ENCODE peak calls at places on chromosome 1, in eight cellular contexts. One of them, this sample, is unnamed.

GRCh38 chr1:29520571-29521437 is 284.5 kb downstream of the PTPRU start:
- DNase-seq in omental fat pad: no peak
- DNase-seq in H9: peak; percentile 21
- DNase-seq in thyroid gland: no peak
- DNase-seq in lower leg skin: peak; percentile 61
- DNase-seq in heart right ventricle: no peak
- DNase-seq in epithelial cell of esophagus: no peak
- DNase-seq in cardiac fibroblast: no peak
- DNase-seq in this sample: peak; percentile 48

GRCh38 chr1:161173711-161174110 is 3.6 kb downstream of the B4GALT3 start:
- DNase-seq in cardiac fibroblast: no peak
- DNase-seq in H9: no peak
- DNase-seq in omental fat pad: no peak
- DNase-seq in thyroid gland: no peak
- DNase-seq in heart right ventricle: no peak
- DNase-seq in epithelial cell of esophagus: no peak
- DNase-seq in lower leg skin: no peak
- DNase-seq in this sample: no peak

GRCh38 chr1:227449051-227449450 is 114.3 kb upstream of the ZNF678 start:
- DNase-seq in epithelial cell of esophagus: peak; percentile 33
- DNase-seq in cardiac fibroblast: no peak
- DNase-seq in thyroid gland: peak; percentile 18
- DNase-seq in H9: peak; percentile 72
- DNase-seq in omental fat pad: no peak
- DNase-seq in heart right ventricle: no peak
- DNase-seq in lower leg skin: no peak
- DNase-seq in this sample: no peak

GRCh38 chr1:36161656-36162531 is 5.9 kb downstream of the MAP7D1 start:
- DNase-seq in H9: peak; percentile 55
- DNase-seq in thyroid gland: peak; percentile 51
- DNase-seq in heart right ventricle: no peak
- DNase-seq in lower leg skin: no peak
- DNase-seq in epithelial cell of esophagus: peak; percentile 98
- DNase-seq in omental fat pad: no peak
- DNase-seq in cardiac fibroblast: peak; percentile 29
- DNase-seq in this sample: no peak

GRCh38 chr1:192950926-192951325 is 108.2 kb downstream of the UCHL5 start:
- DNase-seq in omental fat pad: no peak
- DNase-seq in cardiac fibroblast: no peak
- DNase-seq in heart right ventricle: no peak
- DNase-seq in thyroid gland: no peak
- DNase-seq in epithelial cell of esophagus: no peak
- DNase-seq in lower leg skin: no peak
- DNase-seq in H9: no peak
- DNase-seq in this sample: no peak

GRCh38 chr1:26705788-26706237 is 10.0 kb downstream of the ARID1A start:
- DNase-seq in lower leg skin: no peak
- DNase-seq in omental fat pad: no peak
- DNase-seq in epithelial cell of esophagus: peak; percentile 77
- DNase-seq in cardiac fibroblast: peak; percentile 74
- DNase-seq in heart right ventricle: no peak
- DNase-seq in H9: no peak
- DNase-seq in thyroid gland: no peak
- DNase-seq in this sample: no peak

GRCh38 chr1:189152685-189153084 is 1325.0 kb downstream of the BRINP3 start:
- DNase-seq in heart right ventricle: no peak
- DNase-seq in lower leg skin: no peak
- DNase-seq in H9: no peak
- DNase-seq in epithelial cell of esophagus: no peak
- DNase-seq in omental fat pad: no peak
- DNase-seq in thyroid gland: no peak
- DNase-seq in cardiac fibroblast: no peak
- DNase-seq in this sample: no peak

GRCh38 chr1:29641921-29642320 is 405.6 kb downstream of the PTPRU start:
- DNase-seq in epithelial cell of esophagus: no peak
- DNase-seq in omental fat pad: no peak
- DNase-seq in thyroid gland: no peak
- DNase-seq in H9: peak; percentile 2
- DNase-seq in heart right ventricle: no peak
- DNase-seq in cardiac fibroblast: no peak
- DNase-seq in lower leg skin: no peak
- DNase-seq in this sample: peak; percentile 37

GRCh38 chr1:72547412-72547811 is 265.1 kb upstream of the NEGR1 start:
- DNase-seq in heart right ventricle: no peak
- DNase-seq in lower leg skin: no peak
- DNase-seq in omental fat pad: no peak
- DNase-seq in cardiac fibroblast: no peak
- DNase-seq in thyroid gland: no peak
- DNase-seq in epithelial cell of esophagus: no peak
- DNase-seq in H9: no peak
- DNase-seq in this sample: no peak

GRCh38 chr1:181021811-181022434 is 747 bp downstream of the STX6 start:
- DNase-seq in thyroid gland: peak; percentile 75
- DNase-seq in epithelial cell of esophagus: peak; percentile 91
- DNase-seq in H9: peak; percentile 71
- DNase-seq in cardiac fibroblast: peak; percentile 80
- DNase-seq in heart right ventricle: peak; percentile 72
- DNase-seq in lower leg skin: peak; percentile 89
- DNase-seq in omental fat pad: no peak
- DNase-seq in this sample: no peak

GRCh38 chr1:156233421-156234127 is 8.4 kb upstream of the BGLAP start:
- DNase-seq in cardiac fibroblast: peak; percentile 82
- DNase-seq in lower leg skin: no peak
- DNase-seq in H9: no peak
- DNase-seq in epithelial cell of esophagus: peak; percentile 44
- DNase-seq in thyroid gland: no peak
- DNase-seq in heart right ventricle: no peak
- DNase-seq in omental fat pad: no peak
- DNase-seq in this sample: no peak

GRCh38 chr1:48870596-48870995 is 93.9 kb upstream of the BEND5 start:
- DNase-seq in epithelial cell of esophagus: peak; percentile 47
- DNase-seq in heart right ventricle: no peak
- DNase-seq in omental fat pad: no peak
- DNase-seq in H9: no peak
- DNase-seq in lower leg skin: no peak
- DNase-seq in cardiac fibroblast: peak; percentile 27
- DNase-seq in thyroid gland: peak; percentile 18
- DNase-seq in this sample: no peak

GRCh38 chr1:14259191-14259757 is 339.2 kb upstream of the KAZN start:
- DNase-seq in omental fat pad: peak; percentile 24
- DNase-seq in epithelial cell of esophagus: no peak
- DNase-seq in lower leg skin: peak; percentile 96
- DNase-seq in heart right ventricle: peak; percentile 69
- DNase-seq in cardiac fibroblast: peak; percentile 91
- DNase-seq in thyroid gland: peak; percentile 36
- DNase-seq in H9: no peak
- DNase-seq in this sample: no peak

GRCh38 chr1:2564815-2565415 is 8.7 kb downstream of the TNFRSF14 start:
- DNase-seq in epithelial cell of esophagus: no peak
- DNase-seq in lower leg skin: no peak
- DNase-seq in H9: no peak
- DNase-seq in cardiac fibroblast: no peak
- DNase-seq in thyroid gland: no peak
- DNase-seq in omental fat pad: no peak
- DNase-seq in heart right ventricle: no peak
- DNase-seq in this sample: no peak

GRCh38 chr1:29470788-29471119 is 234.4 kb downstream of the PTPRU start:
- DNase-seq in thyroid gland: no peak
- DNase-seq in cardiac fibroblast: no peak
- DNase-seq in heart right ventricle: no peak
- DNase-seq in omental fat pad: no peak
- DNase-seq in lower leg skin: no peak
- DNase-seq in H9: no peak
- DNase-seq in epithelial cell of esophagus: no peak
- DNase-seq in this sample: no peak

GRCh38 chr1:41618066-41618825 is 133.8 kb upstream of the EDN2 start:
- DNase-seq in cardiac fibroblast: peak; percentile 80
- DNase-seq in heart right ventricle: peak; percentile 79
- DNase-seq in omental fat pad: no peak
- DNase-seq in H9: no peak
- DNase-seq in thyroid gland: peak; percentile 96
- DNase-seq in epithelial cell of esophagus: peak; percentile 39
- DNase-seq in lower leg skin: peak; percentile 94
- DNase-seq in this sample: peak; percentile 40

GRCh38 chr1:219422811-219423598 is 189.9 kb downstream of the ZC3H11B start:
- DNase-seq in omental fat pad: no peak
- DNase-seq in thyroid gland: no peak
- DNase-seq in epithelial cell of esophagus: peak; percentile 62
- DNase-seq in cardiac fibroblast: no peak
- DNase-seq in lower leg skin: no peak
- DNase-seq in H9: no peak
- DNase-seq in heart right ventricle: no peak
- DNase-seq in this sample: no peak

GRCh38 chr1:84997667-84998600 is 1.0 kb upstream of the MCOLN2 start:
- DNase-seq in cardiac fibroblast: peak; percentile 16
- DNase-seq in heart right ventricle: no peak
- DNase-seq in thyroid gland: peak; percentile 9
- DNase-seq in lower leg skin: no peak
- DNase-seq in epithelial cell of esophagus: peak; percentile 33
- DNase-seq in omental fat pad: no peak
- DNase-seq in H9: peak; percentile 31
- DNase-seq in this sample: no peak

DNA sequence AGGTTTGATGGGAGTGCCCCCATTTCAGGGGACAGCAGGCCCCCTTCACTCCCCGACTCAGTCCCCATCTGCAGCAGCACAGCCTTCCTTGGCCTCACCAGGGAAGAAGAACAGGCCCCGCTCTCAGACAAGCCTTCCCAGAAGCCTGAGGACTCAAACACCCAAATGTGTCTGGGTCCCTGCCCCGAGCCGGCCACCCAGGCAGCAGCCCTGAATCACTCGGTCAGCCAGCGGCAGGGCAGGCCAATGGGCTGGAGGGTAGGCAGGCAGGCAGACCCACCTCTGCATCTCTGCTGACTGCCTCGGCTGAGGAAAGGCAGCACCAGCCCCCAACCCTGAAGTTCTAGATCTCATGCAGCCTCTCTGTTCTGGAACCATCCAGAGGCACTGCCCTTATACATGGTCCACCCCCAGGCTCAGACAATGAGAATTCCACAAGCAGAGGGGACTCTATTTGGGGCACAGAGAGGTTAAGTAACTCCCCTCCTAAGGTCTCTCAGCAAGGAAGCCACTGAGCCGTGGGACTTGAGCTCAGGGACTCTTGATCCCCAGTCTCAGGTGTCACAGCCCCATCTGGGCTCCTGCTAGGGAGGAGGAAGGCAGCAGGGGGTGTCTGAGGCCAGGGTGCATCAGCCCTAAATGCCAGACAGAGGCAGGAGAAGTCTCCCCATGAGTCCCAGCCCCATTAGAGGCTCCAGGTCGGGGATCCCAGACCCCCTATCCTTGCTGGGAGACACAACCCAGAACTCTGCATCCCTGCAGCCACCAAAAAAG is 33.2 kb upstream of the RUNX3 start:
- DNase-seq in epithelial cell of esophagus: no peak
- DNase-seq in heart right ventricle: no peak
- DNase-seq in H9: no peak
- DNase-seq in thyroid gland: peak; percentile 5
- DNase-seq in cardiac fibroblast: no peak
- DNase-seq in omental fat pad: no peak
- DNase-seq in lower leg skin: no peak
- DNase-seq in this sample: no peak
- TF ChIP-seq CTCF in epithelial cell of esophagus: no peak
- TF ChIP-seq CTCF in heart right ventricle: no peak
- TF ChIP-seq CTCF in H9: no peak
- TF ChIP-seq CTCF in thyroid gland: no peak
- TF ChIP-seq CTCF in cardiac fibroblast: no peak
- TF ChIP-seq CTCF in omental fat pad: no peak
- TF ChIP-seq CTCF in lower leg skin: no peak
- TF ChIP-seq CTCF in this sample: no peak

DNA sequence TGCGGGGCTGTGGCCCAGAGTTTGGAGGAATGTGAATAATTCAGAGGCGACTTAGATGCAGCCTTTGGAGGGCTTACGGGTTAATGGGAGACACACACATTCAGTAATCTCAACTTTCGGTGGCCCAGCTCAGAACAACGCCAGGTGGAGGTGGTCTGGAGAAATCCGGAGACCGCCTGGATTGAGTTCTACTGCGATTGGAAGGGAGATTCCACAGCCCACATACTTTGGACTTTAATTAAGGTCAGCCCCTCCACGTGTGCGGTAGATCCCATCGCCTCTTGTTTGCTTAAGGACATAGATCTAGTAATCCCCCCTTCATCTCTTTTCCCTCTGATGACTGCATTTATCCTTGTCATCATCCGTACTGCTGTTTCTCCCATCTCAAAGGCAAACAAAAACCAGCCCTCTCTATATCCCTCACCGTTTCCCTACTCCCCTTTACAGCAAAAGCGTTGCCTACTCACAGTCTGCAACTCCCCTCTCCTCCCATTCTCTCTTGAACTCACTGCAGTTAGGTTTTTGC is 712 bp upstream of the BSDC1 start:
- DNase-seq in heart right ventricle: no peak
- DNase-seq in cardiac fibroblast: no peak
- DNase-seq in H9: no peak
- DNase-seq in omental fat pad: no peak
- DNase-seq in epithelial cell of esophagus: peak; percentile 10
- DNase-seq in thyroid gland: no peak
- DNase-seq in lower leg skin: no peak
- DNase-seq in this sample: no peak
- TF ChIP-seq CTCF in heart right ventricle: no peak
- TF ChIP-seq CTCF in cardiac fibroblast: no peak
- TF ChIP-seq CTCF in H9: no peak
- TF ChIP-seq CTCF in omental fat pad: no peak
- TF ChIP-seq CTCF in epithelial cell of esophagus: no peak
- TF ChIP-seq CTCF in thyroid gland: no peak
- TF ChIP-seq CTCF in lower leg skin: no peak
- TF ChIP-seq CTCF in this sample: no peak

GRCh38 chr1:241488739-241489138 is 30.8 kb downstream of the FH start:
- DNase-seq in H9: no peak
- DNase-seq in thyroid gland: no peak
- DNase-seq in cardiac fibroblast: no peak
- DNase-seq in epithelial cell of esophagus: no peak
- DNase-seq in heart right ventricle: no peak
- DNase-seq in lower leg skin: no peak
- DNase-seq in omental fat pad: no peak
- DNase-seq in this sample: no peak

GRCh38 chr1:241482761-241483250 is 36.7 kb downstream of the FH start:
- DNase-seq in epithelial cell of esophagus: peak; percentile 67
- DNase-seq in thyroid gland: no peak
- DNase-seq in omental fat pad: no peak
- DNase-seq in H9: no peak
- DNase-seq in heart right ventricle: no peak
- DNase-seq in cardiac fibroblast: peak; percentile 8
- DNase-seq in lower leg skin: no peak
- DNase-seq in this sample: no peak

GRCh38 chr1:241485145-241485544 is 34.4 kb downstream of the FH start:
- DNase-seq in epithelial cell of esophagus: no peak
- DNase-seq in thyroid gland: no peak
- DNase-seq in heart right ventricle: no peak
- DNase-seq in omental fat pad: no peak
- DNase-seq in lower leg skin: no peak
- DNase-seq in cardiac fibroblast: no peak
- DNase-seq in H9: no peak
- DNase-seq in this sample: no peak

GRCh38 chr1:241485554-241485992 is 34.0 kb downstream of the FH start:
- DNase-seq in cardiac fibroblast: peak; percentile 17
- DNase-seq in H9: peak; percentile 29
- DNase-seq in thyroid gland: no peak
- DNase-seq in omental fat pad: no peak
- DNase-seq in epithelial cell of esophagus: peak; percentile 28
- DNase-seq in lower leg skin: no peak
- DNase-seq in heart right ventricle: no peak
- DNase-seq in this sample: no peak
- TF ChIP-seq CTCF in cardiac fibroblast: peak; percentile 47
- TF ChIP-seq CTCF in H9: peak; percentile 67
- TF ChIP-seq CTCF in thyroid gland: no peak
- TF ChIP-seq CTCF in omental fat pad: no peak
- TF ChIP-seq CTCF in epithelial cell of esophagus: peak; percentile 22
- TF ChIP-seq CTCF in lower leg skin: no peak
- TF ChIP-seq CTCF in heart right ventricle: no peak
- TF ChIP-seq CTCF in this sample: peak; percentile 65

GRCh38 chr1:109534307-109534858 is 5.3 kb upstream of the GPR61 start:
- DNase-seq in cardiac fibroblast: no peak
- DNase-seq in epithelial cell of esophagus: no peak
- DNase-seq in heart right ventricle: no peak
- DNase-seq in lower leg skin: no peak
- DNase-seq in H9: no peak
- DNase-seq in thyroid gland: no peak
- DNase-seq in omental fat pad: no peak
- DNase-seq in this sample: no peak
- TF ChIP-seq CTCF in cardiac fibroblast: no peak
- TF ChIP-seq CTCF in epithelial cell of esophagus: no peak
- TF ChIP-seq CTCF in heart right ventricle: no peak
- TF ChIP-seq CTCF in lower leg skin: no peak
- TF ChIP-seq CTCF in H9: no peak
- TF ChIP-seq CTCF in thyroid gland: no peak
- TF ChIP-seq CTCF in omental fat pad: no peak
- TF ChIP-seq CTCF in this sample: no peak